ENCODE peak calls at places on chromosomes 1 and 21, in five cellular contexts. One of them, this sample, is unnamed.

GRCh38 chr1:154870734-154871133 is 653 bp upstream of the KCNN3 start:
- DNase-seq in endothelial cell: no peak
- DNase-seq in psoas muscle: no peak
- DNase-seq in SK-N-SH: no peak
- DNase-seq in left ventricle myocardium inferior: no peak
- DNase-seq in this sample: no peak

GRCh38 chr1:35220976-35221375 is 28.0 kb upstream of the SFPQ start:
- DNase-seq in endothelial cell: peak; percentile 24
- DNase-seq in psoas muscle: no peak
- DNase-seq in SK-N-SH: peak; percentile 62
- DNase-seq in left ventricle myocardium inferior: no peak
- DNase-seq in this sample: peak; percentile 58

GRCh38 chr1:183363967-183364366 is 54.2 kb downstream of the NMNAT2 start:
- DNase-seq in endothelial cell: no peak
- DNase-seq in psoas muscle: no peak
- DNase-seq in SK-N-SH: no peak
- DNase-seq in left ventricle myocardium inferior: no peak
- DNase-seq in this sample: no peak

GRCh38 chr1:88462481-88463261 is 221.4 kb upstream of the PKN2 start:
- DNase-seq in endothelial cell: peak; percentile 54
- DNase-seq in psoas muscle: peak; percentile 18
- DNase-seq in SK-N-SH: peak; percentile 60
- DNase-seq in left ventricle myocardium inferior: peak; percentile 38
- DNase-seq in this sample: no peak

GRCh38 chr1:80656628-80657019 is 1144.1 kb upstream of the ADGRL2 start:
- DNase-seq in endothelial cell: no peak
- DNase-seq in psoas muscle: no peak
- DNase-seq in SK-N-SH: no peak
- DNase-seq in left ventricle myocardium inferior: no peak
- DNase-seq in this sample: no peak

GRCh38 chr1:86640161-86640560 is 64.2 kb upstream of the SH3GLB1 start:
- DNase-seq in endothelial cell: no peak
- DNase-seq in psoas muscle: no peak
- DNase-seq in SK-N-SH: no peak
- DNase-seq in left ventricle myocardium inferior: no peak
- DNase-seq in this sample: no peak

GRCh38 chr21:24110846-24111245 is 1496.4 kb downstream of the MRPL39 start:
- DNase-seq in endothelial cell: no peak
- DNase-seq in psoas muscle: no peak
- DNase-seq in SK-N-SH: no peak
- DNase-seq in left ventricle myocardium inferior: no peak
- DNase-seq in this sample: no peak

GRCh38 chr21:41121785-41122415 is 46.1 kb upstream of the BACE2 start:
- DNase-seq in endothelial cell: peak; percentile 87
- DNase-seq in psoas muscle: peak; percentile 82
- DNase-seq in SK-N-SH: peak; percentile 61
- DNase-seq in left ventricle myocardium inferior: peak; percentile 79
- DNase-seq in this sample: no peak

GRCh38 chr1:175262646-175263045 is 70.1 kb upstream of the KIAA0040 start:
- DNase-seq in endothelial cell: no peak
- DNase-seq in psoas muscle: no peak
- DNase-seq in SK-N-SH: no peak
- DNase-seq in left ventricle myocardium inferior: no peak
- DNase-seq in this sample: no peak

GRCh38 chr1:20063861-20064292 is 6.1 kb upstream of the PLA2G5 start:
- DNase-seq in endothelial cell: no peak
- DNase-seq in psoas muscle: no peak
- DNase-seq in SK-N-SH: no peak
- DNase-seq in left ventricle myocardium inferior: no peak
- DNase-seq in this sample: no peak

GRCh38 chr1:151510020-151510405 is 1.2 kb upstream of the CGN start:
- DNase-seq in endothelial cell: no peak
- DNase-seq in psoas muscle: no peak
- DNase-seq in SK-N-SH: no peak
- DNase-seq in left ventricle myocardium inferior: no peak
- DNase-seq in this sample: no peak

GRCh38 chr1:178434360-178434759 is 62.4 kb downstream of the CLEC20A start:
- DNase-seq in endothelial cell: no peak
- DNase-seq in psoas muscle: no peak
- DNase-seq in SK-N-SH: no peak
- DNase-seq in left ventricle myocardium inferior: no peak
- DNase-seq in this sample: no peak

GRCh38 chr1:11132571-11133293 is 33.1 kb upstream of the EXOSC10 start:
- DNase-seq in endothelial cell: no peak
- DNase-seq in psoas muscle: no peak
- DNase-seq in SK-N-SH: peak; percentile 70
- DNase-seq in left ventricle myocardium inferior: no peak
- DNase-seq in this sample: no peak

GRCh38 chr1:50368179-50369007 is 54.9 kb downstream of the DMRTA2 start:
- DNase-seq in endothelial cell: peak; percentile 67
- DNase-seq in psoas muscle: no peak
- DNase-seq in SK-N-SH: peak; percentile 80
- DNase-seq in left ventricle myocardium inferior: no peak
- DNase-seq in this sample: peak; percentile 61

GRCh38 chr1:103960710-103961109 is 211.0 kb downstream of the AMY1C start:
- DNase-seq in endothelial cell: no peak
- DNase-seq in psoas muscle: no peak
- DNase-seq in SK-N-SH: no peak
- DNase-seq in left ventricle myocardium inferior: no peak
- DNase-seq in this sample: no peak
- TF ChIP-seq CTCF in endothelial cell: no peak
- TF ChIP-seq CTCF in psoas muscle: no peak
- TF ChIP-seq CTCF in SK-N-SH: no peak
- TF ChIP-seq CTCF in left ventricle myocardium inferior: no peak
- TF ChIP-seq CTCF in this sample: no peak

GRCh38 chr1:216306830-216307229 is 116.4 kb downstream of the USH2A start:
- DNase-seq in endothelial cell: no peak
- DNase-seq in psoas muscle: no peak
- DNase-seq in SK-N-SH: no peak
- DNase-seq in left ventricle myocardium inferior: no peak
- DNase-seq in this sample: no peak
- TF ChIP-seq CTCF in endothelial cell: no peak
- TF ChIP-seq CTCF in psoas muscle: no peak
- TF ChIP-seq CTCF in SK-N-SH: no peak
- TF ChIP-seq CTCF in left ventricle myocardium inferior: no peak
- TF ChIP-seq CTCF in this sample: no peak

DNA sequence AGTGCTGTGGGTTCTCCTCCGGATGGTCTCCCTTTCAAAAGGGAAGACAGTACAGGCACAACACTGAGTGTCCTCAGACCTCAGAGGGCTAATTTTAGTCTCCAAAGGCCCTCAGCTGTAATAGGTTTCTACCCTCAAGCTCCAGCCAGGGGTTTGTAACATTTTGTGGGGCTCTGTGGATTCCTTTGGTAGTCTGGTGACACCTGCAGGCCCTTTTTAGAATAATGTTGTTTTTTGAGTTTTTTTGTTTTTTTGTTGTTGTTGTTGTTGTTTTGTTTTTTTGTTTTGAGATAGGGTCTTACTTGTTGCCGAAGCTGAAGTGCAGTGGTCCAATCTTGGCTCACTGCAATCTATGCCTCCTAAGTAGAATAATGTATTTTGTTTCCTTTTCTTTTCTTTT is 15.0 kb upstream of the TMEM201 start:
- DNase-seq in endothelial cell: no peak
- DNase-seq in psoas muscle: no peak
- DNase-seq in SK-N-SH: peak; percentile 46
- DNase-seq in left ventricle myocardium inferior: no peak
- DNase-seq in this sample: peak; percentile 27
- TF ChIP-seq CTCF in endothelial cell: peak; percentile 35
- TF ChIP-seq CTCF in psoas muscle: peak; percentile 36
- TF ChIP-seq CTCF in SK-N-SH: peak; percentile 56
- TF ChIP-seq CTCF in left ventricle myocardium inferior: peak; percentile 54
- TF ChIP-seq CTCF in this sample: peak; percentile 42

DNA sequence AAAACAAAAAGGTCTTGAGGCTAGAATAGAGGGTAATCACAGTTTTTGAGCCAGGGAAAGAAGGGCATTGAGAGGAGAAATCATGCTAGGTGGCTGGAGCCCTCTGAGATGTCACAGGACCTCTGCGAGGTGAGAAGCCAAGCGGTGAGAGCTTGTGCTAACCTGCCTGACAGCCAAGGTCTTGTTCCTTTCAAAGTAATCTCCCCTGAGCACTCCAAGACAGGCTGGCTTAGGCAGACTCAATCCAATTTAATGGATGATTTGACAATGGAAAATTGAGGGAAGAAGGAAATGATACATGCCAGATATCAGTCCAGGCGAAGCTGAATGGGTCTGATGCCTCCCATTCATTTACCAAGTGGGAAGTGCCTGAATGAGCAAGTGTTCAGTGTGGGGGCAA is 311.9 kb upstream of the PTBP2 start:
- DNase-seq in endothelial cell: no peak
- DNase-seq in psoas muscle: no peak
- DNase-seq in SK-N-SH: no peak
- DNase-seq in left ventricle myocardium inferior: no peak
- DNase-seq in this sample: no peak
- TF ChIP-seq CTCF in endothelial cell: no peak
- TF ChIP-seq CTCF in psoas muscle: no peak
- TF ChIP-seq CTCF in SK-N-SH: no peak
- TF ChIP-seq CTCF in left ventricle myocardium inferior: no peak
- TF ChIP-seq CTCF in this sample: no peak

GRCh38 chr21:43207868-43208267 is 39.1 kb downstream of the CRYAA start:
- DNase-seq in endothelial cell: no peak
- DNase-seq in psoas muscle: no peak
- DNase-seq in SK-N-SH: no peak
- DNase-seq in left ventricle myocardium inferior: no peak
- DNase-seq in this sample: no peak

GRCh38 chr21:43210454-43211084 is 41.8 kb downstream of the CRYAA start:
- DNase-seq in endothelial cell: no peak
- DNase-seq in psoas muscle: no peak
- DNase-seq in SK-N-SH: no peak
- DNase-seq in left ventricle myocardium inferior: no peak
- DNase-seq in this sample: no peak

GRCh38 chr21:43208561-43209332 is 39.9 kb downstream of the CRYAA start:
- DNase-seq in endothelial cell: no peak
- DNase-seq in psoas muscle: no peak
- DNase-seq in SK-N-SH: no peak
- DNase-seq in left ventricle myocardium inferior: no peak
- DNase-seq in this sample: no peak

GRCh38 chr21:43209575-43210453 is 41.0 kb downstream of the CRYAA start:
- DNase-seq in endothelial cell: no peak
- DNase-seq in psoas muscle: peak; percentile 40
- DNase-seq in SK-N-SH: peak; percentile 23
- DNase-seq in left ventricle myocardium inferior: no peak
- DNase-seq in this sample: no peak

DNA sequence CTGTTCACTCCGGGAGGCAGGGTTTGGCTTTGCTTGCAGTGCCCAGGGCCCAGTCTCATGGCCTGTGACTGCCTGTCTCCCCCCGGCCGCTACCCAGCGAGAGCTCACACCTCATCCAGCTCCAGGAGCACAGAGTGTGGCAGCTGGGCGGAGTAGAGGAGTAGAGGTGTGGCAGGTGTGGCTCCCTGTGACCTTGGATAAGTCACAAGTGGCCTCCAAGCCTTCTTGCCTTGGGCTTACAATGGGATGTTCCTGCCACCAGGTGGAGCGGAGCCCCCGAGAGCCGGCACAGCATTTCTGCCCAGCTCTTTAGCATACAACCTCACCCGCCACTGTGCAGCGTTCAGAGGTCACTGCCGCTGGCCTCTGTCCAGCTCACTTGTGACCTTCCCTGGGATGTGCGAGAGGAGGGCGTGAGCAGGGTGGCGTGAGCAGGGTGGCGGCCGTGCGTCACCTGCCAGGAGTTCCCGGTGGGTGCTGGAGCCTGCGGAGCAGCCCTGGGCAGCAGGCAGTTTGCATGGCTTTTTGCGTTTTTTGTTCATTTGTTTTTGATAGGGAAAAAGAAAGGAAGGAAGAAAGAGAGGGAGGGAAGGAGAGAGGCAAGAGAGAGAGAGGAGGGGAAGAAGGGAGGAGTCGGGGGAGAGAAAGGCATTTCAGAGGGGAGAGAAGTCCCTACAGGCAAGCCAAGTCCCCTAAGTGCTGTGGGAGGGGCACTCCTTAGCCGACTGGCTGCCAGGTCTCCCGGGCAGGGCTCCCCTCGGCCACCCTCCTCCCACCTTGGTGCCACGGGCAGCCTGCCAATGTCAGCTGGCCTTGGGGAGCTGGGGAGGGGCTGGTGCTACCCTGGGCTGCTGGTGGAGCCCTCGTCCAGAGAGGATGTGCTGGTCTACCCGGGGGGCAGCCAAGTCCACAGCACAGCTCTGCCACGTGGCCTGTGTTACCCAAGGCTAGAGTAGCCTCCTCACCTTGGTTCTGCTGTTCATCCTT is 42.6 kb downstream of the CRYAA start:
- DNase-seq in endothelial cell: no peak
- DNase-seq in psoas muscle: peak; percentile 42
- DNase-seq in SK-N-SH: peak; percentile 67
- DNase-seq in left ventricle myocardium inferior: peak; percentile 53
- DNase-seq in this sample: no peak
- TF ChIP-seq CTCF in endothelial cell: no peak
- TF ChIP-seq CTCF in psoas muscle: peak; percentile 26
- TF ChIP-seq CTCF in SK-N-SH: peak; percentile 18
- TF ChIP-seq CTCF in left ventricle myocardium inferior: peak; percentile 64
- TF ChIP-seq CTCF in this sample: no peak

DNA sequence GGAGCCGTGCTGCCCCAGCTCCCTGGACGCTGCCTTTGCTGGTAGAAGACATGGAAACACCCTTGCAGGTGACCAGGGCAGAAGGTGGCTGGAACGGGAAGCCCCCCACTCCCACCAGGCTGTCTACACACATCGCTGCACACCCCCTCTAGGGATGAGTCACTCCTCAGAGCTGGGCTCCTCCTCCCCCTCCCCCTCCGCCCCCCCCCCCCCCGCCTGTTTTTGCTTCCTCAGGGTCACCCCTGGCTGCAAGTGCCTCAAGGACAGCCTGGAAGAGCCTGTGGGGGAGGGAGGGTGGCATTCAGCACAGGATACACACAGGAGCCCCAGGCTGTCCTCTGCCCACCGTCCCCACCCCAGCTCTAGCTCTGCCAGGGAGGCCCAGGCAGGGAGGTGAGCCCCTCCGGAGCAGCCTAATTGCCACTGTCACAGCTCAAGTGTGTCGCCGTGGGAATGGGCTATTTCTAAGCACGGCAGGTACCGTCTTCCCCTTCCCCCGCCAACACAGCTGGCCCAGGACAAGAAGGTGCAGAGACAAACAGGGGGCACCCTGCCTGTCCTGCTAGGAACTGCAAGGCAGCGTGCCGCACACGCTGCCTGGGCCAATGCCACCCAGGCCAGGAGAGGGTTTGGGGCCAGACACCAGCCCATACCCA is 2.5 kb downstream of the FNDC10 start:
- DNase-seq in endothelial cell: no peak
- DNase-seq in psoas muscle: no peak
- DNase-seq in SK-N-SH: peak; percentile 79
- DNase-seq in left ventricle myocardium inferior: no peak
- DNase-seq in this sample: peak; percentile 80
- TF ChIP-seq CTCF in endothelial cell: peak; percentile 32
- TF ChIP-seq CTCF in psoas muscle: no peak
- TF ChIP-seq CTCF in SK-N-SH: peak; percentile 31
- TF ChIP-seq CTCF in left ventricle myocardium inferior: peak; percentile 46
- TF ChIP-seq CTCF in this sample: peak; percentile 16

This sample was measured in GM13977.